ENCODE peak calls at places on chromosomes 16 and 17, in eight cellular contexts. One of them, this sample, is unnamed. For H3K27me3 and H3K4me1, the result is how much of the 10 kb centered on the place peaks cover.

GRCh38 chr16:76237471-76237870 is 39.7 kb upstream of the CNTNAP4 start:
- DNase-seq in uterus: no peak
- DNase-seq in psoas muscle: no peak
- DNase-seq in right atrium auricular region: no peak
- DNase-seq in CD4-positive, alpha-beta memory T cell: no peak
- DNase-seq in lung: no peak
- DNase-seq in transverse colon: no peak
- DNase-seq in small intestine: no peak
- DNase-seq in this sample: no peak

GRCh38 chr16:5415123-5415522 is 317.5 kb upstream of the EEF2KMT start:
- DNase-seq in uterus: no peak
- DNase-seq in psoas muscle: no peak
- DNase-seq in right atrium auricular region: no peak
- DNase-seq in CD4-positive, alpha-beta memory T cell: no peak
- DNase-seq in lung: no peak
- DNase-seq in transverse colon: no peak
- DNase-seq in small intestine: no peak
- DNase-seq in this sample: no peak

GRCh38 chr16:10876799-10877341 is at the start of gene CIITA:
- DNase-seq in uterus: peak
- DNase-seq in psoas muscle: peak
- DNase-seq in right atrium auricular region: peak
- DNase-seq in CD4-positive, alpha-beta memory T cell: peak
- DNase-seq in lung: peak
- DNase-seq in transverse colon: peak
- DNase-seq in small intestine: peak
- DNase-seq in this sample: peak

GRCh38 chr16:49474741-49475140 is 101.1 kb downstream of the C16orf78 start:
- DNase-seq in uterus: peak
- DNase-seq in psoas muscle: peak
- DNase-seq in right atrium auricular region: no peak
- DNase-seq in CD4-positive, alpha-beta memory T cell: no peak
- DNase-seq in lung: no peak
- DNase-seq in transverse colon: peak
- DNase-seq in small intestine: no peak
- DNase-seq in this sample: no peak

GRCh38 chr16:73047221-73047535 is 750 bp downstream of the ZFHX3 start:
- DNase-seq in uterus: no peak
- DNase-seq in psoas muscle: no peak
- DNase-seq in right atrium auricular region: no peak
- DNase-seq in CD4-positive, alpha-beta memory T cell: no peak
- DNase-seq in lung: no peak
- DNase-seq in transverse colon: no peak
- DNase-seq in small intestine: no peak
- DNase-seq in this sample: no peak

GRCh38 chr17:4710693-4711634 is 532 bp downstream of the ARRB2 start:
- DNase-seq in uterus: no peak
- DNase-seq in psoas muscle: peak
- DNase-seq in right atrium auricular region: no peak
- DNase-seq in CD4-positive, alpha-beta memory T cell: peak
- DNase-seq in lung: peak
- DNase-seq in transverse colon: peak
- DNase-seq in small intestine: peak
- DNase-seq in this sample: peak

GRCh38 chr17:35766903-35767510 is 6.3 kb downstream of the C17orf50 start:
- DNase-seq in uterus: no peak
- DNase-seq in psoas muscle: no peak
- DNase-seq in right atrium auricular region: no peak
- DNase-seq in CD4-positive, alpha-beta memory T cell: peak
- DNase-seq in lung: no peak
- DNase-seq in transverse colon: no peak
- DNase-seq in small intestine: peak
- DNase-seq in this sample: no peak

GRCh38 chr17:6095501-6095900 is 25.3 kb downstream of the WSCD1 start:
- DNase-seq in uterus: no peak
- DNase-seq in psoas muscle: no peak
- DNase-seq in right atrium auricular region: no peak
- DNase-seq in CD4-positive, alpha-beta memory T cell: no peak
- DNase-seq in lung: no peak
- DNase-seq in transverse colon: no peak
- DNase-seq in small intestine: no peak
- DNase-seq in this sample: no peak

GRCh38 chr17:55334881-55335523 is 70.2 kb downstream of the HLF start:
- DNase-seq in uterus: no peak
- DNase-seq in psoas muscle: no peak
- DNase-seq in right atrium auricular region: no peak
- DNase-seq in CD4-positive, alpha-beta memory T cell: no peak
- DNase-seq in lung: no peak
- DNase-seq in transverse colon: no peak
- DNase-seq in small intestine: no peak
- DNase-seq in this sample: no peak

GRCh38 chr16:58515871-58516767 is 802 bp downstream of the SETD6 start:
- DNase-seq in uterus: no peak
- DNase-seq in psoas muscle: peak
- DNase-seq in right atrium auricular region: no peak
- DNase-seq in CD4-positive, alpha-beta memory T cell: peak
- DNase-seq in lung: no peak
- DNase-seq in transverse colon: peak
- DNase-seq in small intestine: peak
- DNase-seq in this sample: no peak

GRCh38 chr17:978110-979093 is 1.2 kb downstream of the NXN start:
- DNase-seq in uterus: no peak
- DNase-seq in psoas muscle: peak
- DNase-seq in right atrium auricular region: no peak
- DNase-seq in CD4-positive, alpha-beta memory T cell: peak
- DNase-seq in lung: no peak
- DNase-seq in transverse colon: no peak
- DNase-seq in small intestine: no peak
- DNase-seq in this sample: peak

GRCh38 chr16:1174477-1175357 is 21.8 kb downstream of the CACNA1H start:
- DNase-seq in uterus: no peak
- DNase-seq in psoas muscle: no peak
- DNase-seq in right atrium auricular region: no peak
- DNase-seq in CD4-positive, alpha-beta memory T cell: no peak
- DNase-seq in lung: no peak
- DNase-seq in transverse colon: no peak
- DNase-seq in small intestine: no peak
- DNase-seq in this sample: no peak

GRCh38 chr17:77425791-77426641 is 285.2 kb downstream of the SEC14L1 start:
- DNase-seq in uterus: peak
- DNase-seq in psoas muscle: no peak
- DNase-seq in right atrium auricular region: no peak
- DNase-seq in CD4-positive, alpha-beta memory T cell: no peak
- DNase-seq in lung: no peak
- DNase-seq in transverse colon: peak
- DNase-seq in small intestine: no peak
- DNase-seq in this sample: peak

GRCh38 chr16:22161401-22161800 is 905 bp upstream of the SDR42E2 start:
- DNase-seq in uterus: no peak
- DNase-seq in psoas muscle: no peak
- DNase-seq in right atrium auricular region: no peak
- DNase-seq in CD4-positive, alpha-beta memory T cell: no peak
- DNase-seq in lung: no peak
- DNase-seq in transverse colon: no peak
- DNase-seq in small intestine: no peak
- DNase-seq in this sample: no peak

GRCh38 chr16:22164482-22164881 is 2.2 kb downstream of the SDR42E2 start:
- DNase-seq in uterus: no peak
- DNase-seq in psoas muscle: no peak
- DNase-seq in right atrium auricular region: no peak
- DNase-seq in CD4-positive, alpha-beta memory T cell: no peak
- DNase-seq in lung: no peak
- DNase-seq in transverse colon: no peak
- DNase-seq in small intestine: no peak
- DNase-seq in this sample: no peak

GRCh38 chr16:22163806-22164205 is 1.5 kb downstream of the SDR42E2 start:
- DNase-seq in uterus: no peak
- DNase-seq in psoas muscle: no peak
- DNase-seq in right atrium auricular region: no peak
- DNase-seq in CD4-positive, alpha-beta memory T cell: no peak
- DNase-seq in lung: no peak
- DNase-seq in transverse colon: no peak
- DNase-seq in small intestine: no peak
- DNase-seq in this sample: no peak

GRCh38 chr16:22161999-22162657 is at the start of gene SDR42E2:
- DNase-seq in uterus: no peak
- DNase-seq in psoas muscle: no peak
- DNase-seq in right atrium auricular region: no peak
- DNase-seq in CD4-positive, alpha-beta memory T cell: peak
- DNase-seq in lung: no peak
- DNase-seq in transverse colon: peak
- DNase-seq in small intestine: peak
- DNase-seq in this sample: peak

GRCh38 chr16:22162658-22163009 is 328 bp downstream of the SDR42E2 start:
- DNase-seq in uterus: no peak
- DNase-seq in psoas muscle: no peak
- DNase-seq in right atrium auricular region: no peak
- DNase-seq in CD4-positive, alpha-beta memory T cell: no peak
- DNase-seq in lung: no peak
- DNase-seq in transverse colon: no peak
- DNase-seq in small intestine: no peak
- DNase-seq in this sample: no peak
- H3K27me3 ChIP-seq in uterus: under half
- H3K27me3 ChIP-seq in psoas muscle: under half
- H3K27me3 ChIP-seq in right atrium auricular region: under half
- H3K27me3 ChIP-seq in CD4-positive, alpha-beta memory T cell: under half
- H3K27me3 ChIP-seq in lung: under half
- H3K27me3 ChIP-seq in transverse colon: under half
- H3K27me3 ChIP-seq in small intestine: under half
- H3K27me3 ChIP-seq in this sample: under half

GRCh38 chr16:85370543-85370880 is 242.6 kb upstream of the GSE1 start:
- DNase-seq in uterus: no peak
- DNase-seq in psoas muscle: no peak
- DNase-seq in right atrium auricular region: no peak
- DNase-seq in CD4-positive, alpha-beta memory T cell: no peak
- DNase-seq in lung: no peak
- DNase-seq in transverse colon: no peak
- DNase-seq in small intestine: no peak
- DNase-seq in this sample: no peak
- H3K4me1 ChIP-seq in uterus: under half
- H3K4me1 ChIP-seq in psoas muscle: under half
- H3K4me1 ChIP-seq in right atrium auricular region: under half
- H3K4me1 ChIP-seq in CD4-positive, alpha-beta memory T cell: under half
- H3K4me1 ChIP-seq in lung: under half
- H3K4me1 ChIP-seq in transverse colon: under half
- H3K4me1 ChIP-seq in small intestine: under half
- H3K4me1 ChIP-seq in this sample: under half

DNA sequence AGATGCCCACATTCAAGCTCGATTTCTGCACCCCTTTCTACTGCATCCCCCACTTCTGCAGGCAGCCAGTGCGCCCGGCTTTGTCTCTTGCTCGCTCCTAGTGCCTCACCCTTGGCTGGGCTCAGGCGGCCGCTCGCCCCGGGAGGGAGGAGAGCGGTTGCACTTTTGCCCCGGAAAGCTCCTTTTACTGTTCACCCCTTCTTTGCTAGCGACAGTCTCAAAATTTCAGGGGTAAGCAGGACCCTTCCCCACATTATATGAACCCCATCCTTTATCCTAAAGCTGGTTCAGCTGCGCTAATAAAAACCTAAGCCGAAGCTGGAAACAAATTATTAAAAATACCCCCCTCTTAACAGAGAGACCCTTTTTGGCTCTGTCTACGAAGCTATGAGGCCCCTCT is 987 bp downstream of the HOXB5 start:
- DNase-seq in uterus: no peak
- DNase-seq in psoas muscle: no peak
- DNase-seq in right atrium auricular region: no peak
- DNase-seq in CD4-positive, alpha-beta memory T cell: no peak
- DNase-seq in lung: no peak
- DNase-seq in transverse colon: no peak
- DNase-seq in small intestine: no peak
- DNase-seq in this sample: peak
- H3K27me3 ChIP-seq in uterus: under half
- H3K27me3 ChIP-seq in psoas muscle: half or more
- H3K27me3 ChIP-seq in right atrium auricular region: under half
- H3K27me3 ChIP-seq in CD4-positive, alpha-beta memory T cell: under half
- H3K27me3 ChIP-seq in lung: under half
- H3K27me3 ChIP-seq in transverse colon: under half
- H3K27me3 ChIP-seq in small intestine: under half
- H3K27me3 ChIP-seq in this sample: under half

GRCh38 chr17:42246515-42246914 is 29.7 kb downstream of the STAT5B start:
- DNase-seq in uterus: no peak
- DNase-seq in psoas muscle: no peak
- DNase-seq in right atrium auricular region: no peak
- DNase-seq in CD4-positive, alpha-beta memory T cell: no peak
- DNase-seq in lung: no peak
- DNase-seq in transverse colon: no peak
- DNase-seq in small intestine: no peak
- DNase-seq in this sample: no peak
- H3K4me1 ChIP-seq in uterus: under half
- H3K4me1 ChIP-seq in psoas muscle: half or more
- H3K4me1 ChIP-seq in right atrium auricular region: under half
- H3K4me1 ChIP-seq in CD4-positive, alpha-beta memory T cell: half or more
- H3K4me1 ChIP-seq in lung: under half
- H3K4me1 ChIP-seq in transverse colon: under half
- H3K4me1 ChIP-seq in small intestine: under half
- H3K4me1 ChIP-seq in this sample: under half

DNA sequence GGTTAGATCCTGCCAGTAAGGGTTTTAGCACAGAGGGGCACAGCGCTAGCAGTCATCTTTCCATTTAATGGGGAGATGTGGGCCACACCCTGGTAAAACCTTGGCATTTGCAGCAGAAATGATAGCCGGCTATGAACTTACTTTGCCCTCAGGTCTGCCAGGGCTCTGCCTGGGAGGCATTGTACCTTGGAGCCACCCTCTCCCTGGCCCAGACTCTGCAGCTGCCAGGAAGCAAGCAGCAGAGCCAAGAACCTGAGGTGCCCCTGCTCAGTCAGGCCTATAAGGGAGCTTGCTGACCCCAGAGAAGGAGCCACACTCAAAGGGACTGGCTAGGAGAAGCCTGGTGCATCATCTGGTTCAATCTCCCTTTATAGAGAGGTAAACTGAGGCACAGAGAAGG is 23.7 kb upstream of the PHF12 start:
- DNase-seq in uterus: no peak
- DNase-seq in psoas muscle: no peak
- DNase-seq in right atrium auricular region: no peak
- DNase-seq in CD4-positive, alpha-beta memory T cell: no peak
- DNase-seq in lung: no peak
- DNase-seq in transverse colon: no peak
- DNase-seq in small intestine: peak
- DNase-seq in this sample: no peak
- H3K27me3 ChIP-seq in uterus: under half
- H3K27me3 ChIP-seq in psoas muscle: under half
- H3K27me3 ChIP-seq in right atrium auricular region: under half
- H3K27me3 ChIP-seq in CD4-positive, alpha-beta memory T cell: under half
- H3K27me3 ChIP-seq in lung: under half
- H3K27me3 ChIP-seq in transverse colon: under half
- H3K27me3 ChIP-seq in small intestine: under half
- H3K27me3 ChIP-seq in this sample: under half

This sample was measured in CD8-positive, alpha-beta memory T cell.